ENCODE peak calls at places on chromosomes 12 and 14, in ten cellular contexts. P is GM12864; M is transverse colon; V is stimulated activated CD8-positive, alpha-beta memory T cell treated with anti-CD3 and anti-CD28 coated beads, Interleukin-15, amount 100 ng/mL, for 48 hours; K is nucleus accumbens; G is GM04504; Y is NCI-H345; Z is effector memory CD8-positive, alpha-beta T cell; N is mucosa of gallbladder; J is uterus. E is an unnamed sample.

GRCh38 chr14:34741840-34742239 is 27.4 kb upstream of the CFL2 start:
- DNase-seq in P (no peak), M (no peak), V (no peak), K (no peak), G (no peak), Y (no peak), Z (no peak), N (no peak), J (no peak), E (no peak)

GRCh38 chr14:95296595-95297365 is 22.9 kb downstream of the CLMN start:
- DNase-seq in P (no peak), M (no peak), V (no peak), K (no peak), G (no peak), Y (no peak), Z (no peak), N (no peak), J (no peak), E (no peak)

GRCh38 chr12:43858991-43859390 is 23.1 kb downstream of the TMEM117 start:
- DNase-seq in P (no peak), M (no peak), V (no peak), K (no peak), G (no peak), Y (no peak), Z (no peak), N (no peak), J (no peak), E (no peak)

GRCh38 chr12:12353276-12353675 is 3.2 kb upstream of the MANSC1 start:
- DNase-seq in P (no peak), M (no peak), V (no peak), K (no peak), G (no peak), Y (no peak), Z (no peak), N (no peak), J (no peak), E (no peak)

GRCh38 chr14:51081712-51082111 is 13.2 kb downstream of the TRIM9 start:
- DNase-seq in P (no peak), M (peak; percentile 62), V (no peak), K (no peak), G (no peak), Y (no peak), Z (no peak), N (no peak), J (no peak), E (no peak)

GRCh38 chr12:57760347-57760982 is 5.6 kb downstream of the MARCHF9 start:
- DNase-seq in P (no peak), M (no peak), V (no peak), K (no peak), G (no peak), Y (no peak), Z (no peak), N (no peak), J (no peak), E (no peak)

GRCh38 chr14:24079521-24080141 is 8.3 kb downstream of the CPNE6 start:
- DNase-seq in P (no peak), M (no peak), V (no peak), K (no peak), G (no peak), Y (no peak), Z (no peak), N (no peak), J (no peak), E (no peak)

GRCh38 chr12:20985399-20985798 is 145.6 kb upstream of the SLCO1B1 start:
- DNase-seq in P (no peak), M (no peak), V (no peak), K (no peak), G (no peak), Y (no peak), Z (no peak), N (no peak), J (no peak), E (no peak)

GRCh38 chr12:65813983-65814382 is 10.3 kb upstream of the HMGA2 start:
- DNase-seq in P (no peak), M (no peak), V (no peak), K (no peak), G (no peak), Y (no peak), Z (no peak), N (no peak), J (no peak), E (no peak)

GRCh38 chr12:54475542-54475941 is 2.1 kb upstream of the GTSF1 start:
- DNase-seq in P (no peak), M (no peak), V (no peak), K (no peak), G (peak; percentile 21), Y (no peak), Z (no peak), N (no peak), J (no peak), E (no peak)

GRCh38 chr12:10612954-10613333 is 465 bp downstream of the MAGOHB start:
- DNase-seq in P (no peak), M (no peak), V (no peak), K (no peak), G (no peak), Y (peak; percentile 34), Z (no peak), N (no peak), J (no peak), E (no peak)